ENCODE peak calls at places on chromosomes 6 and 20, in nine cellular contexts. T, Z, J, R, W, A, Y, F and L are unnamed samples.
A peak's percentile ranks its signal among the peaks of the same experiment; 100 is the strongest.

GRCh38 chr6:133254552-133255228 is 13.5 kb downstream of the EYA4 start:
- DNase-seq in T (no peak), Z (no peak), J (no peak), R (no peak), W (no peak), A (no peak), Y (no peak), F (no peak), L (peak; percentile 29)

GRCh38 chr20:6698723-6699122 is 68.8 kb upstream of the BMP2 start:
- DNase-seq in T (no peak), Z (no peak), J (no peak), R (no peak), W (no peak), A (no peak), Y (no peak), F (no peak), L (no peak)

GRCh38 chr6:79647756-79648155 is 16.6 kb downstream of the SH3BGRL2 start:
- DNase-seq in T (no peak), Z (no peak), J (no peak), R (no peak), W (no peak), A (no peak), Y (no peak), F (no peak), L (no peak)

GRCh38 chr6:147087641-147088040 is 116.6 kb upstream of the STXBP5 start:
- DNase-seq in T (no peak), Z (no peak), J (no peak), R (no peak), W (no peak), A (no peak), Y (no peak), F (no peak), L (no peak)

GRCh38 chr6:149864578-149865535 is 698 bp upstream of the LRP11 start:
- DNase-seq in T (peak; percentile 75), Z (peak; percentile 17), J (no peak), R (no peak), W (peak; percentile 9), A (no peak), Y (no peak), F (no peak), L (peak; percentile 79)

GRCh38 chr6:119830494-119831295 is 481.1 kb upstream of the MAN1A1 start:
- DNase-seq in T (no peak), Z (no peak), J (no peak), R (no peak), W (no peak), A (no peak), Y (no peak), F (no peak), L (no peak)

GRCh38 chr6:15349379-15349778 is 103.5 kb downstream of the JARID2 start:
- DNase-seq in T (no peak), Z (no peak), J (no peak), R (no peak), W (no peak), A (no peak), Y (no peak), F (no peak), L (no peak)

GRCh38 chr6:169868458-169868857 is 117.0 kb downstream of the ERMARD start:
- DNase-seq in T (no peak), Z (peak; percentile 49), J (no peak), R (peak; percentile 7), W (no peak), A (peak; percentile 14), Y (peak; percentile 29), F (peak; percentile 34), L (no peak)

GRCh38 chr6:129662406-129662766 is 47.6 kb downstream of the ARHGAP18 start:
- DNase-seq in T (no peak), Z (no peak), J (no peak), R (no peak), W (no peak), A (no peak), Y (no peak), F (no peak), L (no peak)

GRCh38 chr20:34538671-34539123 is 19.8 kb upstream of the MAP1LC3A start:
- DNase-seq in T (peak; percentile 49), Z (no peak), J (peak; percentile 72), R (no peak), W (peak; percentile 30), A (peak; percentile 16), Y (no peak), F (no peak), L (peak; percentile 31)

GRCh38 chr6:124099520-124099919 is 295.9 kb downstream of the NKAIN2 start:
- DNase-seq in T (no peak), Z (no peak), J (no peak), R (no peak), W (no peak), A (no peak), Y (no peak), F (no peak), L (no peak)

GRCh38 chr20:59415224-59415623 is 114.8 kb downstream of the EDN3 start:
- DNase-seq in T (no peak), Z (no peak), J (no peak), R (no peak), W (no peak), A (no peak), Y (no peak), F (no peak), L (no peak)

GRCh38 chr6:114712129-114712662 is 369.4 kb upstream of the HS3ST5 start:
- DNase-seq in T (no peak), Z (no peak), J (no peak), R (no peak), W (no peak), A (no peak), Y (peak; percentile 24), F (no peak), L (no peak)

GRCh38 chr20:1810926-1811620 is 84.1 kb upstream of the SIRPA start:
- DNase-seq in T (peak; percentile 61), Z (no peak), J (no peak), R (no peak), W (no peak), A (no peak), Y (no peak), F (no peak), L (peak; percentile 55)

GRCh38 chr6:168193816-168194701 is 115.0 kb upstream of the FRMD1 start:
- DNase-seq in T (no peak), Z (no peak), J (peak; percentile 56), R (no peak), W (no peak), A (no peak), Y (no peak), F (no peak), L (no peak)

GRCh38 chr20:17225891-17226409 is 890 bp upstream of the PCSK2 start:
- DNase-seq in T (no peak), Z (no peak), J (peak; percentile 50), R (no peak), W (no peak), A (no peak), Y (no peak), F (no peak), L (no peak)

GRCh38 chr20:6993526-6993925 is 226.0 kb downstream of the BMP2 start:
- DNase-seq in T (no peak), Z (no peak), J (no peak), R (no peak), W (no peak), A (no peak), Y (no peak), F (no peak), L (no peak)

GRCh38 chr6:24357336-24358218 is at the start of gene DCDC2:
- DNase-seq in T (peak; percentile 9), Z (peak; percentile 25), J (peak; percentile 66), R (peak; percentile 6), W (no peak), A (peak; percentile 3), Y (peak; percentile 30), F (peak; percentile 15), L (no peak)

GRCh38 chr6:139425780-139426179 is 51.3 kb upstream of the CITED2 start:
- DNase-seq in T (no peak), Z (no peak), J (no peak), R (no peak), W (no peak), A (no peak), Y (no peak), F (no peak), L (no peak)

GRCh38 chr20:61924858-61925554 is 140.7 kb downstream of the TAF4 start:
- DNase-seq in T (no peak), Z (no peak), J (no peak), R (no peak), W (no peak), A (no peak), Y (no peak), F (no peak), L (no peak)

GRCh38 chr20:24798930-24799705 is 150.0 kb upstream of the CST7 start:
- DNase-seq in T (peak; percentile 46), Z (no peak), J (no peak), R (no peak), W (no peak), A (no peak), Y (no peak), F (no peak), L (peak; percentile 74)